ENCODE peak calls at places on chromosomes 11 and 22, in four cellular contexts. N is A549, Y is HepG2, R is K562. J is an unnamed sample.

GRCh38 chr22:23533328-23533762 is 46.7 kb downstream of the IGLL1 start:
- DNase-seq in N (peak), Y (peak), R (peak), J (peak)

GRCh38 chr11:78711732-78712131 is 137.1 kb upstream of the NARS2 start:
- DNase-seq in Y (no peak), R (no peak), N (no peak), J (no peak)

GRCh38 chr22:46746620-46747019 is 8.6 kb upstream of the CERK start:
- DNase-seq in Y (no peak), N (no peak), R (no peak), J (no peak)

GRCh38 chr11:62579252-62579651 is 5.6 kb upstream of the EEF1G start:
- DNase-seq in R (no peak), N (no peak), Y (no peak), J (no peak)

GRCh38 chr11:57399221-57399620 is 8.8 kb upstream of the PRG2 start:
- DNase-seq in Y (no peak), R (no peak), N (no peak), J (no peak)

GRCh38 chr11:61691378-61692156 is 11.4 kb downstream of the DAGLA start:
- DNase-seq in Y (no peak), N (no peak), R (no peak), J (no peak)

GRCh38 chr11:9529333-9529648 is 44.2 kb upstream of the WEE1 start:
- DNase-seq in R (peak), Y (no peak), N (no peak), J (no peak)

GRCh38 chr11:7495997-7496545 is 10.8 kb downstream of the OLFML1 start:
- DNase-seq in Y (no peak), R (no peak), N (no peak), J (no peak)

GRCh38 chr11:38365274-38365673 is 1767.2 kb upstream of the RAG2 start:
- DNase-seq in R (no peak), N (no peak), Y (no peak), J (no peak)

GRCh38 chr11:28526406-28526751 is 418.2 kb downstream of the METTL15 start:
- DNase-seq in R (no peak), N (peak), Y (no peak), J (no peak)

GRCh38 chr11:118918128-118918685 is 7.5 kb downstream of the BCL9L start:
- DNase-seq in R (peak), Y (peak), N (peak), J (no peak)

GRCh38 chr11:10731064-10731680 is 19.9 kb upstream of the CTR9 start:
- DNase-seq in Y (no peak), N (no peak), R (no peak), J (no peak)

GRCh38 chr11:65236194-65237059 is 25.3 kb upstream of the POLA2 start:
- DNase-seq in Y (no peak), R (no peak), N (no peak), J (no peak)

GRCh38 chr11:86923993-86924766 is 31.0 kb downstream of the FZD4 start:
- DNase-seq in N (no peak), R (no peak), Y (peak), J (peak)

GRCh38 chr22:20586403-20586745 is 79.0 kb downstream of the MED15 start:
- DNase-seq in R (no peak), N (no peak), Y (no peak), J (no peak)

GRCh38 chr11:123020968-123021367 is 39.3 kb upstream of the BSX start:
- DNase-seq in N (peak), Y (peak), R (peak), J (no peak)

GRCh38 chr11:27995082-27995481 is 112.9 kb downstream of the KIF18A start:
- DNase-seq in Y (no peak), N (peak), R (no peak), J (no peak)

GRCh38 chr11:110298298-110298765 is 1.9 kb upstream of the RDX start:
- DNase-seq in Y (peak), N (peak), R (no peak), J (no peak)

GRCh38 chr11:86037743-86038142 is 31.1 kb downstream of the PICALM start:
- DNase-seq in N (no peak), Y (no peak), R (peak), J (no peak)

GRCh38 chr11:74642912-74643311 is 50.5 kb downstream of the POLD3 start:
- DNase-seq in Y (no peak), N (no peak), R (no peak), J (no peak)

GRCh38 chr11:17354070-17354924 is 2.7 kb downstream of the NCR3LG1 start:
- DNase-seq in N (peak), R (peak), Y (peak), J (peak)

GRCh38 chr11:17609536-17610401 is 62.7 kb downstream of the OTOG start:
- DNase-seq in R (no peak), Y (no peak), N (no peak), J (no peak)

GRCh38 chr22:40449676-40450035 is 79.3 kb downstream of the SGSM3 start:
- DNase-seq in R (no peak), Y (no peak), N (no peak), J (no peak)

GRCh38 chr11:17933710-17934109 is 79.1 kb downstream of the SERGEF start:
- DNase-seq in Y (peak), R (no peak), N (no peak), J (no peak)

GRCh38 chr11:7353100-7353499 is 101.4 kb downstream of the SYT9 start:
- DNase-seq in Y (peak), R (peak), N (peak), J (no peak)

GRCh38 chr11:14414470-14415461 is 55.8 kb upstream of the RRAS2 start:
- DNase-seq in R (peak), N (no peak), Y (no peak), J (no peak)

GRCh38 chr11:64244107-64244506 is 2.6 kb downstream of the PPP1R14B start:
- DNase-seq in R (no peak), Y (no peak), N (no peak), J (no peak)

GRCh38 chr11:131511794-131512193 is 141.4 kb downstream of the NTM start:
- DNase-seq in N (peak), Y (peak), R (peak), J (peak)

GRCh38 chr22:21816787-21817496 is 50.5 kb downstream of the MAPK1 start:
- DNase-seq in N (peak), R (peak), Y (no peak), J (no peak)

GRCh38 chr11:6992026-6992425 is 28.1 kb downstream of the ZNF214 start:
- DNase-seq in Y (no peak), N (no peak), R (no peak), J (no peak)

GRCh38 chr11:29432719-29433325 is 584.0 kb downstream of the KCNA4 start:
- DNase-seq in R (peak), N (peak), Y (peak), J (no peak)

DNA sequence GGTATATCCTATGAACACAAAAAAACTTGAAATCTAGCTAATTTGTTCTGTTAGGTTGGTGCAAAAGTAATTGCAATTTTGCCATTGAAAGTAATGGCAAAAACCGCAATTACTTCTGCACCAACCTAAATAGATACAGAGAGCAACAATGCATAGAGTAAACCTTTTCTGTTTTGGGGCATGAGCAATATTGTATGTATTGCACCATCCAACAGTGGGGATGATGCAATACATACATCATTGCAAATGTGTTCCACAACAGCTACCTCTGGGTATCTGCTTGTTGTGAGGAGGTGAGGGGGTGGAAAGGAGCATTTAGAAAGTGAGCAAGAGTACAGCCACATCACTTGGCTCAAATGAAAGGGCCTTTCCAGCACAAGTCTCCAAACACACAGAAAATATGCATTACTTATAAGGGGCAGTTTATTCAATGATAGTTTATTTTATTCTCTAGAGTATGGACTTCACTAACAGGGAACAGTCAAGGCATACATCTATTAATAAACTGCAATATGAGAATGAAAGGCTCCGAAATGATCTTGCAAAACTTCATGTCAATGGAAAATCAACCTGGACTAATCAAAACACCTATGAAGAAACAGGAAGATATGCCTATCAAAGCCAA is 77.3 kb downstream of the DEUP1 start:
- DNase-seq in Y (no peak), N (no peak), R (peak), J (no peak)
- TF ChIP-seq PHF8 in Y (no peak), N (no peak), R (no peak), J (no peak)

DNA sequence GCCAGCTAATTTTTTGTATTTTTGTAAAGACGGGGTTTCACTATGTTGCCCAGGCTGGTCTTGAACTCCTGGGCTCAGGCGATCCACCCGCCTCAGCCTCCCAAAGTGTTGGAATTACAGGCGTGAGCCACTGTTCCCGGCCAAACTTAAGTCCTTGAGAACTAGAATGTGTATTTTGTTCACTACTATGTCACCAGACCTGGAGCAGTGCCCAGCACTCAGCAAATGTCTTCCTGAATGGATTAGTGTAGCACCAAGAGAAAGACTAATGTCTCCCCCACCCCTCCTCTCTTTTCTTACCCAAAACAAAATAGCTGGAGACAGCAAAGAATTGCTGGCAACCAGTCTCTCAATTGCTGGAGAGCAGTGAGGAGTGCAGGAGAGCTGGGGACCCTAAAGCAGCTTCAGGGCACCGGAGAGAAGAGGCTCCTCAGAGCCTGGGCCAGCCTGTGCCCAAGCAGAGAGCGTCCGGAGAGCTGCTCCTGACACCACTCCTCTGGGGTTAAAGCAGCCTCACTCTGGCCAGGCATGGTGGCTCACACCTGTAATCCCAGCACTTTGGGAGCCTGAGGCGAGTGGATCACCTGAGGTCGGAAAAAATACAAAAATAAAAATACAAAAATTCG is 14.9 kb downstream of the SLC25A18 start:
- DNase-seq in N (no peak), R (no peak), Y (peak), J (no peak)
- TF ChIP-seq PHF8 in N (no peak), R (no peak), Y (no peak), J (no peak)

DNA sequence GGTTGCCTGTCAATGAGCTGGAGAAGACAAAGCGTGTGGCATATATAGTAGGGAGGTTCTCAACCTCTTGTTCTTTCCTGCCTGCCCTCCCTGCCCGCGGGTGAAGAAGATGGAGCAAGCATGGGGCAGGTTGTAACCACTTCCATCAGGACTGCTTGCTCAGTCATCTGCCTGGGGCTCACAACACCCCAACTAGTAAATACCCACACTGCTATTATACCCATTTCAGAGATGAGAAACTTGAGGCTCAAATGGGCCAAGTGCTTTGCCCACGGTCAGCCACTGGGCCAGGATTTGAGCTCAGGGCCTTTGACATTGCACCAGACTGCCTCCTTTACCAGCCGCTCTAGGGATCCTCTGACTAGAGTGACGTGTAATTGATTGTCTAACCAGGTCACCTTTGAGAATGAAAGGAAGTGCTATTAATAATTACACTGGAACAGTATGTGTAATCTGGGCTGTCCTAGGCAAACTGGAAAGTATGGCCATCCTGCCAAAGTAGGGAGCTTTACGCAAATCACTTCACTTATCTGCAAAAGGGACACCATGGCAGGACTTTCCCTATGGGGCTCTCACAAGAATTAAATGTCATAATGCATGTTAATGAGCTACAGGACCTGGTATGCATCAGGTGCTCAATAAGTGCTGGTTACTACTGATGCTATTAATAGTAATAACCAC is 2.8 kb upstream of the CDC42EP1 start:
- DNase-seq in N (peak), R (no peak), Y (peak), J (no peak)
- TF ChIP-seq PHF8 in N (no peak), R (no peak), Y (no peak), J (no peak)

GRCh38 chr22:49967333-49968241 is 7.0 kb downstream of the PIM3 start:
- DNase-seq in N (no peak), R (no peak), Y (peak), J (peak)
- TF ChIP-seq PHF8 in N (no peak), R (no peak), Y (no peak), J (no peak)

GRCh38 chr22:35330258-35330861 is 30.7 kb downstream of the TOM1 start:
- DNase-seq in R (no peak), Y (no peak), N (no peak), J (no peak)
- TF ChIP-seq PHF8 in R (no peak), Y (no peak), N (no peak), J (no peak)

GRCh38 chr11:68038718-68039525 is at the start of gene TCIRG1:
- DNase-seq in N (peak), Y (peak), R (peak), J (peak)
- TF ChIP-seq PHF8 in N (peak), Y (peak), R (peak), J (peak)

DNA sequence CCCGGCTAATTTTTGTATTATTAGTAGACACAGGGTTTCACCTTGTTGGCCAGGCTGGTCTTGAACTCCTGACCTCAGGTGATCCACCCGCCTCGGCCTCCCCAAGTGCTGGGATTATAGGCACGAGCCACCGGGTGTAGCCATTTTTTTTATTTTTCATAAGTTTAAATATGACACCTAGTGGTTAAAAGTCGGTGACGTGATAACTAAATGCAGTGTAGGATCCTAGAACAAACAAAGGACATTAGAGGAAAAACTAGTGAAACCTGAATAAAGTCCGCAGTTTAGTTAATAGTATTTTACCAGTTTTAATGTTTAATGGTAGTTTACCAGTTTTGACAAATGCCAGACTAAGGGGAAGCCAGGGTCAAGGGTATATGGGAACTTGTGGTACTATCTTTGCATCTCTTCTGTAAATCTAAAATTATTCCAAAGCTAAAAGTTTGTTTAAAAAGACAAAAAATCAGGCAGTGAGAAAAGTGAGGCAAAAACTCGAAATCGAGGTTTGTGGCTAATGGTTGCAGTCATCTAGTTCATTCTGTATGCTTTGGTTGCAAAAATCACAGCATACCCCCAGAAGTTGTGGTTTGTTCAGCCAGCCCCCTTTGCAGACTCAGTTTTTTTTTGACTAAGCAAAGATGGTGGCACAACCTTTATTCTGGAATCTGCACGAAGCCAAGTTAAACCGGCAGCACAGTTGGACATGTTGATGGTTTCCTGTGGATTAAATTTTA is 29.6 kb downstream of the TOM1 start:
- DNase-seq in N (no peak), R (no peak), Y (no peak), J (no peak)
- TF ChIP-seq PHF8 in N (no peak), R (no peak), Y (no peak), J (no peak)

DNA sequence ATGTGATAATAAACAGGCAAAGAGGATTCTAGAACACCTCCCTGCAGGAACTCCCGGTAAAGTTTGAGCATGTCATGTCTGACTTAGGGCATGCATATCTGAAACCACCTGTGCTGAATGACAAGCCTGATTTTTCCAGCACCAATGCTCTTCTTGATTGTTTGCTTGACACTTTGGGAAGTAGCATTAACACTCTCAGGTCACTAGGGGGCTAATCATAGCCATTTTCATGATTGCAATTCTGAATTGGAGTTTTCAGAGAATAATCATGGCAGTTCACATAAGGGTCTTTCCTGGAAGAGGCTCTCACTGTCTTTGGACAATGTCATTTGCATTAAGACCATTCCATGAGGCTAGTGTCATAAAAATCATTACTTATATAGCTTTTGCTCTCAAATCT is 234.4 kb upstream of the MTNR1B start:
- DNase-seq in N (no peak), R (no peak), Y (no peak), J (no peak)
- TF ChIP-seq PHF8 in N (no peak), R (no peak), Y (no peak), J (no peak)

DNA sequence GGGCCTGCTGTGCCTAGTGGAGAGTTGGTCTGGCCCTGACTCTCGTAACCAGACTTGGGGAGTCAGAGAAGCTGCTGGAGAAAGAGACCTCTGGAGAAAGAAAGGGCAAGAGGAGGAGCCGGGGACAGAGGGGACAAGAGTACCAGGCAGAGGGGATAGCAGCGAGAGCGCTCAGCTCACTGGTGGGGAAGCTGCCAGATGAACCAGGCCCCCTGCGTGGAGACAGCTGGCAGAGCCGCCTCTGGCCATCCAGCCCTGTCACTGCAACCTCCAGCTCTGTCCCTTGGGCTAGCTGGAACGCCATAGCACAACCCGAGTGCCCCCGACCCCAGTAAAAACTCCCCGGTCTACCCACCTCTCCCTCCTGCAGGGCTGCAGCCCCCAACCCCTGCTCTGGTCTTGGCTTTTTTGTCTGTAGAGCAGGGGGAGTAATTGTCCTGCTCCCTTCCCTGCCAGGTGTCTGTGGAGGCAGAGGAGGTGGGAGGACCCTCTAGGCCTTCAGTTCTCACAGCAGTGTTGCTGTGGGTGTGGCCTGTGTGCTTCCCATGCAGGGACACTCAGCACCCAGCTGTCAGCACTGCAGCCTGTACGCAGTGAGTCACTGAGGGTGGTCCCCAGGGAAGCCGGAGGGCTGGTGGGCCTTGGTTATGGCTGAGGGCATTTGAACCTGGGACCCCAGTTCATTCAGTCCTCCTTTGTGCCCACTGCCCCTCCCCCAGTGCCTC is 4.8 kb upstream of the SUN2 start:
- DNase-seq in N (no peak), R (no peak), Y (peak), J (no peak)
- TF ChIP-seq PHF8 in N (no peak), R (no peak), Y (no peak), J (no peak)

J was measured in H1.